ENCODE peak calls at places on chromosomes 5 and 9, in six cellular contexts. K is HCT116, Z is MM.1S, Y is PC-3, D is GM23248, C is SK-N-SH. P is an unnamed sample. For H3K9me2 and H3K9me3, the result is how much of the 10 kb centered on the place peaks cover.

GRCh38 chr5:126675338-126675737 is 74.6 kb downstream of the PHAX start:
- DNase-seq in Z (no peak), Y (no peak), C (no peak), K (no peak), D (no peak), P (no peak)

GRCh38 chr5:83856898-83857297 is 136.2 kb upstream of the HAPLN1 start:
- DNase-seq in K (no peak), D (no peak), Y (no peak), Z (no peak), C (no peak), P (no peak)

GRCh38 chr9:134055981-134056461 is 11.8 kb downstream of the BRD3 start:
- DNase-seq in D (peak), K (no peak), Z (no peak), C (peak), Y (peak), P (no peak)

GRCh38 chr9:130883479-130883878 is 13.1 kb downstream of the QRFP start:
- DNase-seq in Y (no peak), C (no peak), D (no peak), Z (no peak), K (no peak), P (no peak)

GRCh38 chr5:95631265-95631957 is 11.5 kb downstream of the GPR150 start:
- DNase-seq in C (no peak), Y (peak), K (no peak), Z (no peak), D (peak), P (no peak)

GRCh38 chr5:122078116-122078865 is at the start of gene LOX:
- DNase-seq in Y (peak), Z (no peak), K (no peak), C (peak), D (peak), P (no peak)

GRCh38 chr5:123976393-123977029 is 464.5 kb downstream of the CSNK1G3 start:
- DNase-seq in Y (no peak), K (no peak), C (no peak), D (no peak), Z (peak), P (peak)

GRCh38 chr9:89937051-89937450 is 332.2 kb downstream of the GADD45G start:
- DNase-seq in Z (no peak), C (no peak), Y (no peak), K (no peak), D (no peak), P (no peak)

GRCh38 chr9:107848598-107848997 is 359.0 kb upstream of the KLF4 start:
- DNase-seq in D (peak), Z (no peak), K (no peak), Y (no peak), C (no peak), P (no peak)

GRCh38 chr9:93598647-93599241 is 22.4 kb downstream of the PHF2 start:
- DNase-seq in Y (no peak), C (no peak), D (peak), K (no peak), Z (no peak), P (no peak)

GRCh38 chr5:1488882-1489680 is 34.7 kb downstream of the LPCAT1 start:
- DNase-seq in Z (peak), C (no peak), K (no peak), D (peak), Y (peak), P (no peak)

GRCh38 chr5:2569774-2570542 is 181.5 kb downstream of the IRX2 start:
- DNase-seq in C (no peak), Y (no peak), K (no peak), Z (no peak), D (no peak), P (no peak)

GRCh38 chr5:148730955-148731898 is 76.9 kb upstream of the HTR4 start:
- DNase-seq in K (peak), C (peak), D (peak), Z (peak), Y (peak), P (peak)

GRCh38 chr5:107831612-107832395 is 161.1 kb upstream of the EFNA5 start:
- DNase-seq in D (peak), K (no peak), C (no peak), Y (no peak), Z (no peak), P (no peak)

DNA sequence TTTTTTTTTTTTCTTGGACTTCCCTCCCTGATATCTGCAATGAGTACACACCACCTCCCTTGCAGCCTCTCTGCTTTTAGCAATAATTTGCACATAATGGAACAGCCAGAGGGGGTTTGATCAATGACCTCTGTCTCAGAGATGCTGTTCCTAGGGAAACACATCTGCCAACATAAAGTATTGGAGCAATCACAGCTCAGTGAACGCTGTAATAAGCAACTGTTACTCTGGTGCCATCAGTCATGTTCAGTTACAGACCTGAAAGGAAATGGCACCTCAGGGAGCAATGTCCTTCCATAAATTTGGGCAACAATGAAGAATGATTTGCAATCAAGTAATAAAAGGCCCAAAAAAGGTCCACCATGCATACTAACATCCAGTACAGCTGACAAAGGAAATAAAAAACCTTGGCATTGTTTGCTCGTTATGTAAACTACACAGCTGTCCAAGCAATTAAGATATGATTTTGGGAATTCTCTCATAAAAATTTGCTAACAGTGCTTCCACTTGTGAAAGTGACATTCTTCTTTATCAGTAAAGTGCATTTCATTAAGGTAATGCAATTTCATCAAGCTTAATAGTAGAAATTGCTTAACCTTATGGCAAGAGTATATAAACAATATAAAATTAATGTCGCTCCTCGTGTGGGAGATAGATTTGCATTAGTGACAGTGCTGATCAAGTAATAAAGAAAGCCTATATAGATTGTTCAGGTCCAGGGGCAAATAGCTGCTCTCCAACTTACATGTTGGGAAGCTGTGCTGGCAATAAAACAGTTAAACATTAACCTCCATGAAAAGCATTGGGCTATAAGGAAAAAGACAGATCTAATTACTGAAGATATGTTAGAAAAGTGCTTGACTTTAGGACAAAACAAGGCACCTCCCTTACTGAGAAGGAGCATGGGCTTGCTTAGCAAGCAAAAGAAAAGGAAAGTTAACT is 167.7 kb downstream of the RASEF start:
- DNase-seq in C (peak), Y (no peak), K (no peak), Z (no peak), D (no peak), P (no peak)
- H3K9me2 ChIP-seq in C (under half), Y (under half), K (under half), Z (under half), D (under half), P (under half)

GRCh38 chr5:154829181-154829588 is 21.2 kb downstream of the FAXDC2 start:
- DNase-seq in Y (no peak), Z (no peak), C (no peak), K (peak), D (no peak), P (no peak)
- H3K9ac ChIP-seq in Y (no peak), Z (no peak), C (no peak), K (no peak), D (no peak), P (no peak)

GRCh38 chr9:40911647-40912046 is 216.8 kb downstream of the FOXD4L6 start:
- DNase-seq in D (no peak), Z (no peak), Y (no peak), C (no peak), K (no peak), P (no peak)

GRCh38 chr9:40909821-40910220 is 218.7 kb downstream of the FOXD4L6 start:
- DNase-seq in C (no peak), Z (no peak), Y (no peak), D (no peak), K (no peak), P (no peak)

GRCh38 chr9:40913096-40913719 is 215.3 kb downstream of the FOXD4L6 start:
- DNase-seq in Z (no peak), K (no peak), Y (no peak), C (no peak), D (no peak), P (no peak)

GRCh38 chr9:40914772-40915659 is 213.5 kb downstream of the FOXD4L6 start:
- DNase-seq in K (no peak), C (no peak), D (no peak), Z (no peak), Y (no peak), P (no peak)

GRCh38 chr9:40913928-40914673 is 214.4 kb downstream of the FOXD4L6 start:
- DNase-seq in Y (no peak), D (no peak), Z (no peak), K (no peak), C (no peak), P (no peak)
- H3K9me3 ChIP-seq in Y (under half), D (under half), Z (under half), K (under half), C (under half), P (half or more)

GRCh38 chr5:116914869-116915504 is 340.4 kb upstream of the SEMA6A start:
- DNase-seq in K (no peak), Z (no peak), D (no peak), Y (no peak), C (no peak), P (no peak)
- H3K9me2 ChIP-seq in K (under half), Z (under half), D (under half), Y (under half), C (under half), P (under half)

GRCh38 chr9:126915281-126915816 is 767 bp downstream of the RALGPS1 start:
- DNase-seq in Y (peak), C (no peak), D (peak), K (peak), Z (peak), P (no peak)
- H3K9ac ChIP-seq in Y (no peak), C (no peak), D (no peak), K (peak), Z (peak), P (no peak)

DNA sequence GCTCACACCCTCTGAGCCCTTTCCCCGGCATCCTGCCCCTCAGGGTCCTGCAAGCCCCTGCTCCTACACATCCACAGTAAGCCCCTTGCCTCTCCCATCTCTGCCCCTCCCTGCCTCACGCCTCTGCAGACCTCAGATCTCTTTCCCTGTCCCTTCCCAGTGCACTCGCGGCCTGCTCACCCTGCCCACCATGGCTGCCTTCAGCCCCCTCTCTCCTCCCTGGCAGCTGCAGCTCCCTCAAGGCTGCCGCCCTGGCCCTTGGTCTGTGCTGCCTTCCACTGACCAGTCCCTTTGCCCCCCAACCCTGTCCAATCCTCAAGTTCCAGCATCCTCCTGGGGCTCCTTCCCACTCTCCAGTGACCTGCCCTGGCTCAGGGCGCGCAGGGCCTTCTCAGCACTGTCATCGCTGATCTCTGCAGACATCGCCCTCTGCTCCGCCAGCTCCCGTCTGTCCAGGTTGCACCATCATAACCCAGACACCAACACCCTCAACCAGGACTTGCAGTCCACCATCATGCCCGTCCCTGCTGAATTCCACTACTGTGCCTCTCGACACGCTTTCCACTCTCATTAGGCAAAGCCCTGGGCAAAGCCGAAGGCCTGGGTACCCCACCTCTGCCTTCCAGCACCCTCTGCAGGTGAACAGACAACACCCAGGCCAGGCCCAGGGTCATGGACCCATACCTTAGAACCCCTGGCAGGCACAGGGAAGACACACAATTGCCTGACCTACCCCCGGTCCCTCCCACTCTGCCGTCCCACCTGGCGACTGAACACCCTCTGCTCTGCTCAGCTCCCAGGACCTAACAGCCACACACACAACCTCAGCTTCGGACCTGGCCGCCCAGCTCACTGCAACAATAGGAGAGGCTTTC is 97.8 kb upstream of the RUFY1 start:
- DNase-seq in K (no peak), D (no peak), C (no peak), Y (no peak), Z (no peak), P (peak)
- H3K9me3 ChIP-seq in K (under half), D (under half), C (under half), Y (under half), Z (under half), P (under half)

DNA sequence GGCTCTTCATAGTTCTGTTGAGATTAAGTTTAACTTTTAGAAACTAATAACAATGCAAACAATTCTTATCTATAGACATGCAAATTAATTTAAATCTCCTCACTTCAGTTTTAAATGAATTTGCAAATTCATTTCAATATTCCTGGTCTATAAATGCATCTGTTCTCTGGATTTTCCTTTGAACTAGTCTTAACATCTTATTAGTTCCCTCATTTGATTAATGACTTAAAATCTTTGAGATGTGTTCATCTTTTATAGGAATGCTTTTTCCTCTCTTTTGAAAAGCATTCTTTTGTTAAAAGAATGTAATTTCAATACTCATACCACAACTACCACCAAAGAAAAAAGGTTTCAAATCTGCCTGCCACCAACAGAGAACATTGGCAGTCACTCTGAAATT is 169.4 kb downstream of the RASEF start:
- DNase-seq in Z (no peak), D (no peak), K (no peak), Y (no peak), C (no peak), P (no peak)
- H3K9me2 ChIP-seq in Z (under half), D (under half), K (under half), Y (under half), C (under half), P (under half)

P was measured in Karpas-422.